ENCODE peak calls at places on chromosomes 1 and 21, in ten cellular contexts. K, F, G, Y, B, O, D, U, C and P are unnamed samples.

GRCh38 chr1:200328379-200328778 is 81.5 kb downstream of the ZNF281 start:
- DNase-seq in U (no peak), F (no peak), Y (no peak), C (no peak), K (no peak), O (no peak), B (no peak), D (no peak), G (no peak), P (no peak)

GRCh38 chr1:32392358-32392757 is 1.9 kb downstream of the BSDC1 start:
- DNase-seq in F (no peak), O (no peak), D (no peak), Y (no peak), B (no peak), K (no peak), U (no peak), C (no peak), G (no peak), P (no peak)

GRCh38 chr1:9128520-9129371 is at the start of gene GPR157:
- DNase-seq in U (peak; percentile 72), C (peak; percentile 96), D (peak; percentile 87), F (no peak), G (peak; percentile 97), B (peak; percentile 64), Y (peak; percentile 64), O (peak; percentile 88), K (peak; percentile 70), P (peak; percentile 89)

GRCh38 chr1:28864695-28865094 is 49.7 kb upstream of the EPB41 start:
- DNase-seq in Y (no peak), C (no peak), F (no peak), D (no peak), B (no peak), U (no peak), O (no peak), K (no peak), G (no peak), P (no peak)

GRCh38 chr1:233843523-233844204 is 60.8 kb upstream of the SLC35F3 start:
- DNase-seq in C (no peak), K (no peak), D (no peak), O (no peak), F (no peak), Y (peak; percentile 54), G (no peak), B (no peak), U (peak; percentile 20), P (no peak)

GRCh38 chr1:116951175-116951935 is 41.6 kb downstream of the PTGFRN start:
- DNase-seq in B (no peak), C (no peak), F (no peak), Y (peak; percentile 84), G (no peak), O (peak; percentile 45), D (peak; percentile 48), K (no peak), U (no peak), P (no peak)

GRCh38 chr1:10870493-10871096 is 74.1 kb upstream of the CASZ1 start:
- DNase-seq in B (no peak), K (no peak), G (no peak), Y (no peak), U (no peak), O (no peak), F (no peak), D (no peak), C (no peak), P (no peak)

GRCh38 chr1:93007941-93008577 is 46.8 kb upstream of the DIPK1A start:
- DNase-seq in D (no peak), Y (no peak), C (no peak), B (no peak), K (no peak), O (no peak), G (no peak), U (peak; percentile 17), F (no peak), P (no peak)

GRCh38 chr1:24015226-24016210 is 35.4 kb upstream of the SRSF10 start:
- DNase-seq in Y (peak; percentile 37), B (no peak), F (no peak), U (no peak), D (peak; percentile 48), G (no peak), K (no peak), O (no peak), C (no peak), P (no peak)

GRCh38 chr1:110340207-110340468 is 961 bp downstream of the RBM15 start:
- DNase-seq in F (no peak), K (no peak), O (no peak), B (no peak), D (no peak), U (no peak), G (no peak), Y (no peak), C (peak; percentile 59), P (no peak)

GRCh38 chr1:110339040-110339426 is at the start of gene RBM15:
- DNase-seq in G (peak; percentile 98), Y (peak; percentile 100), D (peak; percentile 100), F (peak; percentile 100), B (peak; percentile 91), C (peak; percentile 97), K (peak; percentile 99), U (peak; percentile 100), O (peak; percentile 98), P (peak; percentile 94)

GRCh38 chr1:110338200-110339039 is 757 bp upstream of the RBM15 start:
- DNase-seq in C (peak; percentile 95), D (peak; percentile 97), Y (no peak), F (no peak), U (peak; percentile 100), K (peak; percentile 100), G (peak; percentile 98), O (peak; percentile 96), B (peak; percentile 92), P (peak; percentile 92)

GRCh38 chr1:110341146-110341871 is 2.1 kb downstream of the RBM15 start:
- DNase-seq in F (no peak), C (peak; percentile 27), G (peak; percentile 76), B (no peak), K (no peak), Y (no peak), O (no peak), U (no peak), D (no peak), P (no peak)

DNA sequence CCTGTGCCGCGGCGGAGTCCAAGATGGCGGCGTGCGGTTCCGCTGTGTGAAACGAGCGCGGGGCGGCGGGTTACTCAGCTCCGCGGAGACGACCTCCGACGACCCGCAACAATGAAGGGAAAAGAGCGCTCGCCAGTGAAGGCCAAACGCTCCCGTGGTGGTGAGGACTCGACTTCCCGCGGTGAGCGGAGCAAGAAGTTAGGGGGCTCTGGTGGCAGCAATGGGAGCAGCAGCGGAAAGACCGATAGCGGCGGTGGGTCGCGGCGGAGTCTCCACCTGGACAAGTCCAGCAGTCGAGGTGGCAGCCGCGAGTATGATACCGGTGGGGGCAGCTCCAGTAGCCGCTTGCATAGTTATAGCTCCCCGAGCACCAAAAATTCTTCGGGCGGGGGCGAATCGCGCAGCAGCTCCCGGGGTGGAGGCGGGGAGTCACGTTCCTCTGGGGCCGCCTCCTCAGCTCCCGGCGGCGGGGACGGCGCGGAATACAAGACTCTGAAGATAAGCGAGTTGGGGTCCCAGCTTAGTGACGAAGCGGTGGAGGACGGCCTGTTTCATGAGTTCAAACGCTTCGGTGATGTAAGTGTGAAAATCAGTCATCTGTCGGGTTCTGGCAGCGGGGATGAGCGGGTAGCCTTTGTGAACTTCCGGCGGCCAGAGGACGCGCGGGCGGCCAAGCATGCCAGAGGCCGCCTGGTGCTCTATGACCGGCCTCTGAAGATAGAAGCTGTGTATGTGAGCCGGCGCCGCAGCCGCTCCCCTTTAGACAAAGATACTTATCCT is 440 bp downstream of the RBM15 start:
- DNase-seq in Y (peak; percentile 45), O (peak; percentile 56), F (no peak), C (no peak), D (peak; percentile 59), U (no peak), G (no peak), K (no peak), B (peak; percentile 57), P (peak; percentile 63)
- TF ChIP-seq CTCF in Y (peak; percentile 57), O (no peak), F (peak; percentile 65), C (peak; percentile 72), D (peak; percentile 61), U (peak; percentile 33), G (peak; percentile 26), K (no peak), B (no peak), P (peak; percentile 20)

GRCh38 chr1:63074321-63074720 is 248.0 kb upstream of the FOXD3 start:
- DNase-seq in K (no peak), B (no peak), D (no peak), G (no peak), C (no peak), F (no peak), Y (no peak), U (no peak), O (no peak), P (no peak)
- TF ChIP-seq CTCF in K (no peak), B (no peak), D (no peak), G (no peak), C (no peak), F (no peak), Y (no peak), U (no peak), O (no peak), P (no peak)

DNA sequence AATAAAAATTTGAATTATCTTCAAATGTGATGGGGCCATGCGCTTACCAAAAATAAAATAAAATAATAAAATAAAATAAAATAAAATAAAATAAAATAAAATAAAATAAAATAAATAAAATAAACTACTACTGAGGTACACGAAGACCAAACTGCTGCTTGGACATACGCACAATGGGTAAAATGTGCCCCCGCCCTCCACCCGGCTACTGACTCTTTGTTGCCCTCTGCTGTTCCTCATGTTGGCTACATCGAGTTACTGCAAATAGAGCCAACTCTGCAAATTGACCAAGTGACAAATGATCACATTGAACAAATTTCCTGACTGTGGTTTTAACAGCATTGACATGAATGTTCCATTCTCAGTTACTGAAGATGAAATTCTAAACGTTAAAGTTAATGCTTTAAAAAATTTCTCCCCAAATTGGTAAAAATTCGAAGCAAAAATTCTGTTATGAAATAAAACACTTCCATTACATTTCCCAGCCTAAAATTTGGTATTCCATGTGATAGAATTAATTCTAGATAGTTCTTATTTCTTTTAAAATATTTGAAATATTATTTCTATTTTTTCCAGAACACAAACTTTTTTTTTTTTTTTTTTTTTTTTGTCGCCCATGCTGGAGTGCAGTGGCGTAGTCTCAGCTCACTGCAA is 18.8 kb upstream of the MAP1LC3C start:
- DNase-seq in F (no peak), Y (peak; percentile 32), K (peak; percentile 41), B (peak; percentile 54), G (peak; percentile 69), O (peak; percentile 54), C (peak; percentile 42), D (peak; percentile 30), U (peak; percentile 33), P (peak; percentile 36)
- TF ChIP-seq CTCF in F (peak; percentile 57), Y (peak; percentile 75), K (peak; percentile 76), B (peak; percentile 61), G (peak; percentile 54), O (peak; percentile 42), C (no peak), D (no peak), U (peak; percentile 66), P (peak; percentile 54)

GRCh38 chr21:37873655-37874054 is 42.6 kb downstream of the KCNJ6 start:
- DNase-seq in U (no peak), G (no peak), Y (no peak), C (no peak), K (no peak), D (no peak), O (no peak), B (no peak), F (no peak), P (no peak)
- TF ChIP-seq CTCF in U (no peak), G (no peak), Y (peak; percentile 29), C (no peak), K (no peak), D (no peak), O (no peak), B (no peak), F (peak; percentile 30), P (no peak)

GRCh38 chr1:244833734-244834595 is 1.5 kb upstream of the COX20 start:
- DNase-seq in B (peak; percentile 34), Y (peak; percentile 83), C (peak; percentile 73), G (peak; percentile 87), D (peak; percentile 56), O (peak; percentile 46), F (no peak), U (peak; percentile 69), K (peak; percentile 80), P (peak; percentile 35)
- TF ChIP-seq CTCF in B (peak; percentile 20), Y (no peak), C (peak; percentile 27), G (no peak), D (no peak), O (no peak), F (no peak), U (peak; percentile 16), K (no peak), P (peak; percentile 4)